ENCODE peak calls at places on chromosome 4, in six cellular contexts. G is neural progenitor cell, R is GM23248, Y is HCT116, K is SK-N-SH, V is PC-3. C is an unnamed sample.

GRCh38 chr4:172680701-172681100 is 487.9 kb upstream of the GALNT7 start:
- DNase-seq in G (no peak), R (peak), Y (no peak), K (no peak), V (no peak), C (no peak)

GRCh38 chr4:829291-829690 is 3.4 kb upstream of the CPLX1 start:
- DNase-seq in G (no peak), R (no peak), Y (no peak), K (no peak), V (no peak), C (no peak)

GRCh38 chr4:7651461-7651921 is 216.8 kb upstream of the PSAPL1 start:
- DNase-seq in G (peak), R (peak), Y (no peak), K (peak), V (no peak), C (no peak)

GRCh38 chr4:89482248-89482647 is 174.6 kb upstream of the GPRIN3 start:
- DNase-seq in G (peak), R (peak), Y (peak), K (peak), V (peak), C (peak)

GRCh38 chr4:102430511-102430910 is 70.6 kb upstream of the NFKB1 start:
- DNase-seq in G (no peak), R (peak), Y (no peak), K (no peak), V (peak), C (peak)

GRCh38 chr4:153497988-153498967 is 32.1 kb downstream of the TMEM131L start:
- DNase-seq in G (no peak), R (peak), Y (no peak), K (no peak), V (no peak), C (no peak)

GRCh38 chr4:21554036-21554435 is 394.5 kb downstream of the KCNIP4 start:
- DNase-seq in G (no peak), R (no peak), Y (no peak), K (peak), V (no peak), C (no peak)

GRCh38 chr4:1310031-1310795 is 20.5 kb downstream of the MAEA start:
- DNase-seq in G (no peak), R (no peak), Y (no peak), K (no peak), V (no peak), C (no peak)

GRCh38 chr4:24642941-24643628 is 58.7 kb upstream of the DHX15 start:
- DNase-seq in G (no peak), R (peak), Y (no peak), K (no peak), V (peak), C (no peak)

GRCh38 chr4:109276482-109277095 is 25.9 kb downstream of the COL25A1 start:
- DNase-seq in G (no peak), R (no peak), Y (no peak), K (no peak), V (no peak), C (peak)

GRCh38 chr4:6297266-6297815 is 27.7 kb downstream of the WFS1 start:
- DNase-seq in G (no peak), R (no peak), Y (no peak), K (no peak), V (no peak), C (no peak)

GRCh38 chr4:123524958-123525628 is 128.5 kb downstream of the SPRY1 start:
- DNase-seq in G (no peak), R (no peak), Y (no peak), K (no peak), V (no peak), C (no peak)

GRCh38 chr4:76634239-76634638 is 199.2 kb downstream of the SHROOM3 start:
- DNase-seq in G (no peak), R (peak), Y (no peak), K (no peak), V (peak), C (no peak)

GRCh38 chr4:1323635-1324442 is 23.2 kb upstream of the UVSSA start:
- DNase-seq in G (no peak), R (peak), Y (peak), K (no peak), V (peak), C (no peak)

GRCh38 chr4:130053723-130054122 is 957.8 kb downstream of the C4orf33 start:
- DNase-seq in G (no peak), R (no peak), Y (no peak), K (no peak), V (no peak), C (no peak)

GRCh38 chr4:147678121-147678520 is 5.8 kb downstream of the PRMT9 start:
- DNase-seq in G (no peak), R (no peak), Y (no peak), K (no peak), V (no peak), C (no peak)

GRCh38 chr4:88033309-88033708 is 25.9 kb downstream of the PKD2 start:
- DNase-seq in G (peak), R (peak), Y (peak), K (peak), V (peak), C (peak)

GRCh38 chr4:186554485-186554884 is 882 bp downstream of the MTNR1A start:
- DNase-seq in G (peak), R (peak), Y (peak), K (no peak), V (peak), C (no peak)

GRCh38 chr4:14667624-14668295 is 334.5 kb upstream of the CPEB2 start:
- DNase-seq in G (no peak), R (no peak), Y (no peak), K (no peak), V (peak), C (no peak)

GRCh38 chr4:39285111-39285795 is 80.9 kb downstream of the RFC1 start:
- DNase-seq in G (no peak), R (no peak), Y (no peak), K (no peak), V (no peak), C (no peak)

GRCh38 chr4:169099775-169100180 is 89.7 kb upstream of the CBR4 start:
- DNase-seq in G (no peak), R (peak), Y (no peak), K (no peak), V (no peak), C (no peak)

GRCh38 chr4:126269106-126269505 is 954.4 kb downstream of the FAT4 start:
- DNase-seq in G (no peak), R (peak), Y (no peak), K (no peak), V (no peak), C (no peak)

GRCh38 chr4:4681651-4682050 is 139.8 kb upstream of the STX18 start:
- DNase-seq in G (no peak), R (no peak), Y (no peak), K (no peak), V (no peak), C (no peak)

GRCh38 chr4:78432896-78433295 is 118.7 kb upstream of the ANXA3 start:
- DNase-seq in G (peak), R (peak), Y (no peak), K (no peak), V (no peak), C (no peak)

GRCh38 chr4:89114100-89114499 is 2.8 kb downstream of the TIGD2 start:
- DNase-seq in G (no peak), R (no peak), Y (no peak), K (no peak), V (no peak), C (no peak)

GRCh38 chr4:103091601-103092223 is 7.9 kb downstream of the BDH2 start:
- DNase-seq in G (peak), R (peak), Y (peak), K (peak), V (peak), C (peak)

GRCh38 chr4:6020633-6021032 is 2.4 kb upstream of the C4orf50 start:
- DNase-seq in G (no peak), R (no peak), Y (no peak), K (no peak), V (no peak), C (no peak)

GRCh38 chr4:25441519-25442117 is 64.6 kb downstream of the ANAPC4 start:
- DNase-seq in G (peak), R (peak), Y (peak), K (peak), V (peak), C (peak)

GRCh38 chr4:82678046-82678445 is 116.3 kb upstream of the TMEM150C start:
- DNase-seq in G (no peak), R (peak), Y (no peak), K (no peak), V (no peak), C (no peak)

GRCh38 chr4:110104661-110105060 is 93.8 kb downstream of the ELOVL6 start:
- DNase-seq in G (peak), R (no peak), Y (no peak), K (no peak), V (no peak), C (no peak)

GRCh38 chr4:122053186-122053585 is 98.9 kb upstream of the BLTP1 start:
- DNase-seq in G (no peak), R (no peak), Y (no peak), K (no peak), V (no peak), C (no peak)

GRCh38 chr4:17347445-17347844 is 164.4 kb downstream of the QDPR start:
- DNase-seq in G (peak), R (peak), Y (peak), K (peak), V (peak), C (peak)

GRCh38 chr4:166724369-166724768 is 509.9 kb downstream of the SPOCK3 start:
- DNase-seq in G (no peak), R (no peak), Y (no peak), K (no peak), V (peak), C (no peak)

GRCh38 chr4:174522183-174523002 is at the start of gene HPGD:
- DNase-seq in G (peak), R (peak), Y (no peak), K (peak), V (peak), C (peak)

GRCh38 chr4:133812954-133813353 is 388.6 kb downstream of the PABPC4L start:
- DNase-seq in G (no peak), R (no peak), Y (no peak), K (no peak), V (no peak), C (no peak)

GRCh38 chr4:40630335-40631021 is 814 bp upstream of the RBM47 start:
- DNase-seq in G (peak), R (no peak), Y (peak), K (peak), V (peak), C (peak)

GRCh38 chr4:37892641-37893040 is 1.8 kb downstream of the TBC1D1 start:
- DNase-seq in G (no peak), R (no peak), Y (no peak), K (no peak), V (no peak), C (peak)

GRCh38 chr4:40722576-40723161 is 27.1 kb upstream of the NSUN7 start:
- DNase-seq in G (no peak), R (no peak), Y (no peak), K (no peak), V (no peak), C (no peak)

GRCh38 chr4:83075696-83076095 is 38.8 kb downstream of the PLAC8 start:
- DNase-seq in G (no peak), R (peak), Y (no peak), K (no peak), V (peak), C (no peak)

GRCh38 chr4:84497835-84498202 is 1.3 kb downstream of the NKX6-1 start:
- DNase-seq in G (no peak), R (no peak), Y (no peak), K (no peak), V (no peak), C (no peak)

GRCh38 chr4:155207534-155208257 is 740 bp upstream of the NPY2R start:
- DNase-seq in G (peak), R (no peak), Y (no peak), K (peak), V (peak), C (no peak)
- H3K9ac ChIP-seq in G (no peak), R (no peak), Y (no peak), K (no peak), V (peak), C (no peak)

GRCh38 chr4:184810720-184811119 is 15.0 kb downstream of the ACSL1 start:
- DNase-seq in G (no peak), R (no peak), Y (no peak), K (no peak), V (no peak), C (no peak)

GRCh38 chr4:184814686-184815045 is 11.1 kb downstream of the ACSL1 start:
- DNase-seq in G (no peak), R (peak), Y (no peak), K (no peak), V (no peak), C (no peak)

GRCh38 chr4:184812181-184812542 is 13.6 kb downstream of the ACSL1 start:
- DNase-seq in G (no peak), R (no peak), Y (no peak), K (no peak), V (no peak), C (no peak)

GRCh38 chr4:184811484-184812180 is 14.1 kb downstream of the ACSL1 start:
- DNase-seq in G (no peak), R (no peak), Y (no peak), K (no peak), V (no peak), C (no peak)

GRCh38 chr4:184812651-184813181 is 13.1 kb downstream of the ACSL1 start:
- DNase-seq in G (no peak), R (peak), Y (no peak), K (no peak), V (peak), C (no peak)
- H3K4me2 ChIP-seq in G (no peak), R (no peak), Y (no peak), K (no peak), V (peak), C (no peak)

GRCh38 chr4:73692284-73692683 is 48.1 kb upstream of the CXCL8 start:
- DNase-seq in G (no peak), R (peak), Y (no peak), K (no peak), V (peak), C (no peak)
- TF ChIP-seq EZH2phosphoT487 in G (no peak), R (no peak), Y (no peak), K (no peak), V (no peak), C (no peak)

DNA sequence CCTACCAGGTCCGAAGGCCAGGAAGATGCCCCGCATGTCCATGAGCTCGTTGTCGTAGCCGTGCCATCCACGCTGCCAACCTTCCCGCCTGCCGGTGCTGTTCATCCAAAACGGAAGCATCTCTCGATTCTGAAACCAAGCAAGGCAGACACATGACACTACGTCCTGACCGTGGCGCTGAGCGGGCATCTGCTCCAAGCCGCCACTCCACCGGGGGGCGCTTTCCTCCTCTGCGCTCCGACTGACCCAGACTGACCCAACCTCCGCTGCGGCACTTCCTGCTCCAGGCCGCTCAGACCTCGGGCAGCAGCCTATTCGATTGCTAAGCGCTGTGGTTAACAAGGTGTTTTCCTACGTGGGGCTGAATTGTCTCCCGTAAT is 120.4 kb downstream of the ENPP6 start:
- DNase-seq in G (peak), R (peak), Y (no peak), K (no peak), V (no peak), C (no peak)
- H3K9ac ChIP-seq in G (no peak), R (no peak), Y (no peak), K (no peak), V (no peak), C (no peak)

GRCh38 chr4:150234246-150234645 is 156.0 kb downstream of the DCLK2 start:
- DNase-seq in G (no peak), R (peak), Y (no peak), K (no peak), V (no peak), C (no peak)

GRCh38 chr4:150230556-150230955 is 152.3 kb downstream of the DCLK2 start:
- DNase-seq in G (no peak), R (no peak), Y (no peak), K (no peak), V (no peak), C (no peak)

GRCh38 chr4:150229538-150229937 is 151.3 kb downstream of the DCLK2 start:
- DNase-seq in G (no peak), R (peak), Y (no peak), K (no peak), V (peak), C (no peak)

GRCh38 chr4:150232029-150232428 is 153.8 kb downstream of the DCLK2 start:
- DNase-seq in G (no peak), R (no peak), Y (no peak), K (no peak), V (no peak), C (no peak)

GRCh38 chr4:150231108-150231770 is 153.0 kb downstream of the DCLK2 start:
- DNase-seq in G (no peak), R (no peak), Y (no peak), K (no peak), V (no peak), C (no peak)
- H3K4me2 ChIP-seq in G (no peak), R (no peak), Y (no peak), K (no peak), V (no peak), C (no peak)